ENCODE peak calls at places on chromosome 19, in nine cellular contexts. H, I, C, L, Z, D, N, W and E are unnamed samples.

GRCh38 chr19:43229315-43229714 is 23.9 kb upstream of the PSG4 start:
- DNase-seq in H (peak; percentile 14), I (peak; percentile 56), C (no peak), L (peak; percentile 50), Z (no peak), D (no peak), N (no peak), W (peak; percentile 12), E (peak; percentile 67)

GRCh38 chr19:35404879-35405622 is 34.2 kb downstream of the GPR42 start:
- DNase-seq in H (peak; percentile 97), I (no peak), C (no peak), L (peak; percentile 36), Z (peak; percentile 17), D (no peak), N (peak; percentile 67), W (peak; percentile 80), E (no peak)

GRCh38 chr19:33134571-33135041 is 2.7 kb downstream of the WDR88 start:
- DNase-seq in H (peak; percentile 41), I (no peak), C (peak; percentile 63), L (no peak), Z (no peak), D (peak; percentile 78), N (peak; percentile 80), W (no peak), E (no peak)

GRCh38 chr19:48630289-48631036 is 6.7 kb downstream of the DBP start:
- DNase-seq in H (peak; percentile 90), I (no peak), C (peak; percentile 79), L (no peak), Z (no peak), D (peak; percentile 92), N (peak; percentile 90), W (no peak), E (no peak)

GRCh38 chr19:10270616-10271394 is at the start of gene ICAM1:
- DNase-seq in H (peak; percentile 79), I (no peak), C (peak; percentile 88), L (peak; percentile 70), Z (no peak), D (peak; percentile 96), N (peak; percentile 90), W (peak; percentile 45), E (peak; percentile 71)

GRCh38 chr19:13831560-13832056 is 36.4 kb downstream of the ZSWIM4 start:
- DNase-seq in H (no peak), I (no peak), C (no peak), L (no peak), Z (no peak), D (peak; percentile 50), N (no peak), W (no peak), E (no peak)

GRCh38 chr19:6260376-6260775 is 19.4 kb downstream of the MLLT1 start:
- DNase-seq in H (no peak), I (no peak), C (no peak), L (no peak), Z (no peak), D (no peak), N (no peak), W (no peak), E (no peak)

GRCh38 chr19:28948531-28948930 is 264.4 kb downstream of the UQCRFS1 start:
- DNase-seq in H (no peak), I (no peak), C (no peak), L (no peak), Z (no peak), D (no peak), N (peak; percentile 11), W (no peak), E (no peak)

DNA sequence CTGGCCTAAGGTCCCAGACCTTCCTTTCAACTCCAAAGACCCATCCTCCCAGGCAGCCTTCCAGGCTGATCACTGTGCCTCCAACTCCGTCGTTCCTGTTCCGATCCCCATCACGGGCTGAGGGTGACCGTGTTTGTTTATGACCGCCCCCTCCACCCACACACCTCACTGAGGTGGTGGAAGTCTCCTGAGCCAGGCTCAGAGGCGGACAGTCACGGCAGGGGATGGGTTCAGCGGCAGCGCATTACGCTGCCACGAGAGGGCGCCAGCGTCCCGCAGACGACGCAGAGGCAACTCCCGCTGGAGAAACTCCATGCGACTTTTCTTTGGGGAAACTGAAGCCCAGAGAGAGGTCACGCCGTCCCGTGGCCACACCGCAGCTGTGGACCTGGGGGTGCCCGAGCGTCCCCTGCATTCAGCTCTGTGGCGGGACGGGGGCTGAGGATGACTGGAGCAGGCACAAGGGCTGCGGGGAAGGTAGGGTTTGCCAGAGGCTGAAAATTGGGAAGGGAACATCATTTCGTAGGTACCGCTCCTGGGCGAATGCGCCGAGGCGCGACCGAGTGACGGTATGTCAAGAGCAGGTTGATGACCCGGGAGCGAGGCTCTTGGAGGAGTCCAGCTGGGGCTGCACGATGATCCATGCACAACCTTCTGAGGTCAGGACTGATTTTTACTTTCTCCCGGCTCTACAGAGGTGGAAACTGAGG is 920 bp upstream of the ARRDC2 start:
- DNase-seq in H (peak; percentile 82), I (no peak), C (peak; percentile 87), L (peak; percentile 92), Z (peak; percentile 78), D (peak; percentile 93), N (peak; percentile 95), W (peak; percentile 27), E (peak; percentile 92)
- H3K4me1 ChIP-seq in H (no peaks in the 10 kb centered on the region), I (peaks cover 2% of the 10 kb centered on the region), C (no peaks in the 10 kb centered on the region), L (peaks cover 29% of the 10 kb centered on the region), Z (peaks cover 10% of the 10 kb centered on the region), D (peaks cover 16% of the 10 kb centered on the region), N (peaks cover 4% of the 10 kb centered on the region), W (peaks cover 22% of the 10 kb centered on the region), E (peaks cover 21% of the 10 kb centered on the region)

DNA sequence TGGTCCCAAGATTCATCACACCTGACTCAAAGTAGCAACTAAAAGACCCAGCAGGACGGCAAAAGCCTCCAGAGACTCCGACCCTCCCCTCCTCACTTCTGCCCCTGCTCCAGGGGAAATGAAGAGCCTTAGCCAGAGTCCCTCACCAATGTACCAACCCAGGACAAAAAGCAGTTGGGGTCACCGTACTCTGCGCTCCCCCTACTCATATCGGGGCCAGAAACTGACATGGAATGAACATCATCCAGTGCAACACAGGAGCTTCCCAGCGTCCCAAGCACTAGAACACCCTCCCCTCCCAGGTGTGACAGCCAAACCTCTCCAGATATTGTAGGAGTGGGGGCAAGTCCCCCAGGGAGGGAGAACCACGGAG is 1.7 kb downstream of the EEF2 start:
- DNase-seq in H (no peak), I (no peak), C (no peak), L (no peak), Z (no peak), D (no peak), N (no peak), W (no peak), E (no peak)
- H3K27ac ChIP-seq in H (no peak overlapping the region), I (peak overlapping the region; percentile 98), C (no peak overlapping the region), L (peak overlapping the region; percentile 21), Z (no peak overlapping the region), D (peak overlapping the region; percentile 96), N (no peak overlapping the region), W (peak overlapping the region; percentile 96), E (peak overlapping the region; percentile 92)

GRCh38 chr19:39846678-39847486 is 703 bp upstream of the FBL start:
- DNase-seq in H (peak; percentile 68), I (no peak), C (peak; percentile 49), L (no peak), Z (no peak), D (no peak), N (peak; percentile 76), W (no peak), E (no peak)

GRCh38 chr19:39845172-39845571 is 1.0 kb downstream of the FBL start:
- DNase-seq in H (no peak), I (no peak), C (no peak), L (no peak), Z (no peak), D (no peak), N (no peak), W (no peak), E (peak; percentile 62)

GRCh38 chr19:39843919-39844793 is 2.0 kb downstream of the FBL start:
- DNase-seq in H (peak; percentile 45), I (no peak), C (no peak), L (peak; percentile 64), Z (no peak), D (no peak), N (no peak), W (peak; percentile 16), E (peak; percentile 81)

GRCh38 chr19:39846176-39846677 is at the start of gene FBL:
- DNase-seq in H (peak; percentile 88), I (peak; percentile 69), C (peak; percentile 89), L (peak; percentile 87), Z (peak; percentile 88), D (peak; percentile 98), N (peak; percentile 96), W (peak; percentile 64), E (peak; percentile 99)

DNA sequence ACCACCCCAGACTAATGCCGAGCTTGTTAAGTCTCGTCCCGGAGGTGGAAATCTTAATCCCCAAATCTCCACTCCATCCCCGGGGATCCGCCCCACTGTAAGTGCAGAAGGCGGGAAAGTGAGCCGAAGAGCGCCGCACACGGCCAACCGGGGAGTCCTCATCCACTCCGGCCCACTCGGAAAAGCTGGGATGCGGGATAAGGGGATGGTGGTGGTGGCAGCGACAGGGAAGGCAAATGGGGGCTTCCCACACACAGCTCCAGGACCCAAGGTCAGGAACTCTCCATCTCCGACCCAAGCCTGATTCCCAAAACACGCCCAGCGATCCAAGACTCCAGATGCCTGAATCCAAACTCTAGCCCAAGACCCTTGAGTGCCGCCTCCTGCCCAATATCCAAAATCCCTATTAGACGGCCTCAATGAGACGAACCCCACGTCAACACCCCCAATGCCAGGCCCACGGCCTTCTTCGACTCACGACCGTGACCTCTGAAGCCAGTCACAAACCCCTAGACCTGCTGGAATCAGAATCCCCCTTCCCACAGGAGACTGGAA is 481 bp downstream of the FBL start:
- DNase-seq in H (peak; percentile 60), I (no peak), C (no peak), L (no peak), Z (no peak), D (no peak), N (no peak), W (no peak), E (peak; percentile 59)
- H3K9ac ChIP-seq in H (peak overlapping the region; percentile 99), I (peak overlapping the region; percentile 100), C (peak overlapping the region; percentile 81), L (peak overlapping the region; percentile 99), Z (peak overlapping the region; percentile 84), D (peak overlapping the region; percentile 83), N (peak overlapping the region; percentile 79), W (peak overlapping the region; percentile 96), E (peak overlapping the region; percentile 99)

GRCh38 chr19:3058821-3059314 is 3.4 kb downstream of the TLE5 start:
- DNase-seq in H (no peak), I (no peak), C (no peak), L (no peak), Z (no peak), D (no peak), N (peak; percentile 24), W (no peak), E (no peak)

GRCh38 chr19:3062165-3063105 is at the start of gene TLE5:
- DNase-seq in H (peak; percentile 38), I (no peak), C (no peak), L (peak; percentile 47), Z (no peak), D (peak; percentile 90), N (peak; percentile 75), W (no peak), E (peak; percentile 80)

GRCh38 chr19:3059653-3060052 is 2.6 kb downstream of the TLE5 start:
- DNase-seq in H (no peak), I (no peak), C (no peak), L (no peak), Z (no peak), D (peak; percentile 58), N (peak; percentile 34), W (no peak), E (no peak)

GRCh38 chr19:3061214-3062161 is 807 bp downstream of the TLE5 start:
- DNase-seq in H (no peak), I (no peak), C (no peak), L (no peak), Z (no peak), D (peak; percentile 90), N (no peak), W (no peak), E (peak; percentile 78)

DNA sequence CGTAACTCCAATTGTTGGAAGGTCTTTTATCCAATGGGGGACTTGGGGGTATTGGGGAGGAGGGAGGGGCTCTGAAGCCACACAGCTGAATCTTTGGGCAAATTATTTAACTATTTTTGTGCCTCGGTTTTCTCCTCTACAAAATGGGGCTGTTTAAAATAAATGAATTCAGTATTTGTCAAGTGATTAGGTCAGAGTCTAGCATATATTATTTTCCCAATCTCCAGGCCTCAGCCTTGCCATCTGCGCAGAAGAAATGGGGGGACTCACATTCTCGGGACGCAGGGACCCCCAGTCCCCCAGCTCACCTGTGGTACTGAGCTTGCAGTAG is 1.5 kb downstream of the TLE5 start:
- DNase-seq in H (no peak), I (no peak), C (no peak), L (no peak), Z (no peak), D (no peak), N (no peak), W (no peak), E (no peak)
- H3K4me1 ChIP-seq in H (peaks cover 2% of the 10 kb centered on the region), I (peaks cover 20% of the 10 kb centered on the region), C (no peaks in the 10 kb centered on the region), L (peaks cover 4% of the 10 kb centered on the region), Z (peaks cover 15% of the 10 kb centered on the region), D (peaks cover 38% of the 10 kb centered on the region), N (peaks cover 6% of the 10 kb centered on the region), W (peaks cover 18% of the 10 kb centered on the region), E (peaks cover 21% of the 10 kb centered on the region)